ENCODE peak calls at places on chromosomes 4 and X, in seven cellular contexts. O, C, H, F, S, X and V are unnamed samples.

GRCh38 chr4:73740353-73740778 is at the start of gene CXCL8:
- DNase-seq in O (peak; percentile 74), H (peak; percentile 75), S (no peak), X (peak; percentile 55), F (peak; percentile 38), C (peak; percentile 2), V (no peak)

GRCh38 chr4:163544407-163545038 is 50.0 kb downstream of the TMA16 start:
- DNase-seq in X (peak; percentile 30), O (peak; percentile 85), F (no peak), C (peak; percentile 0), H (peak; percentile 74), S (peak; percentile 46), V (peak; percentile 74)

GRCh38 chrX:20743054-20743453 is 476.3 kb upstream of the RPS6KA3 start:
- DNase-seq in X (no peak), C (no peak), S (no peak), O (no peak), F (no peak), H (no peak), V (no peak)

GRCh38 chr4:169225812-169226211 is 44.9 kb downstream of the SH3RF1 start:
- DNase-seq in H (no peak), X (peak; percentile 77), C (no peak), F (no peak), S (no peak), O (no peak), V (no peak)

GRCh38 chrX:55907968-55908607 is 190.5 kb downstream of the RRAGB start:
- DNase-seq in X (peak; percentile 27), F (no peak), O (peak; percentile 76), C (no peak), S (peak; percentile 23), H (peak; percentile 62), V (peak; percentile 80)

GRCh38 chrX:21847342-21847741 is 7.9 kb downstream of the MBTPS2 start:
- DNase-seq in F (no peak), S (no peak), O (no peak), X (no peak), C (no peak), H (no peak), V (no peak)

GRCh38 chrX:140524556-140524955 is 19.7 kb upstream of the SOX3 start:
- DNase-seq in X (no peak), C (no peak), O (no peak), F (no peak), H (no peak), S (no peak), V (no peak)

GRCh38 chr4:121484633-121485032 is 103.8 kb upstream of the QRFPR start:
- DNase-seq in F (peak; percentile 21), O (no peak), X (peak; percentile 21), C (no peak), S (no peak), H (no peak), V (peak; percentile 64)

GRCh38 chrX:103687073-103687695 is 685 bp upstream of the MORF4L2 start:
- DNase-seq in C (peak; percentile 50), H (peak; percentile 93), O (peak; percentile 94), F (peak; percentile 42), X (peak; percentile 78), S (peak; percentile 82), V (peak; percentile 94)

GRCh38 chr4:15913631-15913970 is 24.9 kb downstream of the FGFBP1 start:
- DNase-seq in X (no peak), S (no peak), O (no peak), F (peak; percentile 71), H (no peak), C (no peak), V (no peak)

GRCh38 chrX:97119474-97120109 is 235.9 kb downstream of the RPA4 start:
- DNase-seq in O (no peak), C (no peak), X (peak; percentile 67), F (no peak), S (no peak), H (no peak), V (no peak)

GRCh38 chrX:43976216-43976615 is 3.0 kb upstream of the NDP start:
- DNase-seq in S (no peak), C (no peak), X (no peak), H (no peak), F (no peak), O (no peak), V (no peak)

GRCh38 chrX:110215411-110215810 is 102.5 kb downstream of the AMMECR1 start:
- DNase-seq in H (no peak), O (no peak), S (no peak), C (no peak), X (no peak), F (no peak), V (no peak)

GRCh38 chr4:79864470-79865190 is 208.4 kb downstream of the ANTXR2 start:
- DNase-seq in C (no peak), O (no peak), H (no peak), S (no peak), F (no peak), X (no peak), V (no peak)

GRCh38 chr4:165991325-165992180 is 118.5 kb downstream of the TLL1 start:
- DNase-seq in S (no peak), F (no peak), X (no peak), H (no peak), C (no peak), O (no peak), V (no peak)

GRCh38 chr4:109816082-109816442 is 500 bp downstream of the GAR1 start:
- DNase-seq in H (peak; percentile 60), C (no peak), F (no peak), S (peak; percentile 28), O (peak; percentile 73), X (no peak), V (peak; percentile 68)

GRCh38 chr4:7396186-7396585 is 38.5 kb downstream of the PSAPL1 start:
- DNase-seq in H (peak; percentile 40), S (no peak), X (no peak), O (no peak), F (no peak), C (no peak), V (no peak)

GRCh38 chr4:182775075-182775474 is 142.1 kb downstream of the DCTD start:
- DNase-seq in C (no peak), S (no peak), X (no peak), H (no peak), F (no peak), O (no peak), V (no peak)

GRCh38 chr4:148051403-148051802 is 319.5 kb downstream of the ARHGAP10 start:
- DNase-seq in S (no peak), X (no peak), F (no peak), C (no peak), H (no peak), O (no peak), V (no peak)

GRCh38 chr4:67875011-67875410 is 8.8 kb downstream of the TMPRSS11D start:
- DNase-seq in F (no peak), O (no peak), C (no peak), X (no peak), H (no peak), S (no peak), V (no peak)

GRCh38 chr4:152572417-152573086 is 36.7 kb upstream of the FBXW7 start:
- DNase-seq in F (no peak), O (no peak), C (no peak), S (no peak), X (no peak), H (no peak), V (no peak)

GRCh38 chr4:112057479-112057878 is 87.8 kb upstream of the FAM241A start:
- DNase-seq in F (no peak), C (no peak), O (no peak), S (no peak), X (no peak), H (no peak), V (no peak)

GRCh38 chr4:43331226-43332078 is 438.9 kb downstream of the GRXCR1 start:
- DNase-seq in X (no peak), C (no peak), S (no peak), F (no peak), O (no peak), H (no peak), V (no peak)

GRCh38 chr4:53855886-53856260 is 208.5 kb downstream of the CHIC2 start:
- DNase-seq in O (no peak), C (no peak), H (no peak), X (no peak), F (peak; percentile 58), S (no peak), V (no peak)

GRCh38 chrX:22063284-22063683 is 31.2 kb downstream of the PHEX start:
- DNase-seq in X (peak; percentile 28), O (no peak), S (no peak), H (no peak), C (no peak), F (no peak), V (no peak)

GRCh38 chrX:31555506-31555905 is 483.7 kb upstream of the FTHL17 start:
- DNase-seq in F (no peak), S (no peak), C (no peak), H (no peak), O (no peak), X (no peak), V (no peak)

GRCh38 chr4:120052840-120053239 is 13.8 kb downstream of the MAD2L1 start:
- DNase-seq in H (peak; percentile 58), S (no peak), O (no peak), X (no peak), C (no peak), F (peak; percentile 95), V (no peak)

GRCh38 chrX:42459735-42460134 is 318.2 kb downstream of the PPP1R2C start:
- DNase-seq in O (no peak), X (no peak), H (no peak), C (no peak), F (no peak), S (no peak), V (no peak)

GRCh38 chr4:102343964-102344519 is 1.2 kb downstream of the SLC39A8 start:
- DNase-seq in F (no peak), C (no peak), X (peak; percentile 74), H (no peak), S (no peak), O (no peak), V (peak; percentile 90)

GRCh38 chr4:179163147-179163546 is 1720.9 kb upstream of the AGA start:
- DNase-seq in H (no peak), S (no peak), O (no peak), F (no peak), C (no peak), X (no peak), V (no peak)

GRCh38 chr4:113659127-113659526 is 102.4 kb downstream of the CAMK2D start:
- DNase-seq in F (no peak), X (no peak), S (no peak), H (no peak), C (no peak), O (no peak), V (no peak)